ENCODE peak calls at places on chromosomes 6 and 20, in eight cellular contexts. Y, T, I, O, E, M, R and A are unnamed samples.

GRCh38 chr20:48697845-48698491 is 129.8 kb downstream of the PREX1 start:
- DNase-seq in Y (peak; percentile 99), T (peak; percentile 70), I (no peak), O (peak; percentile 64), E (no peak), M (peak; percentile 56), R (no peak), A (no peak)

GRCh38 chr6:5712349-5713215 is 294.1 kb downstream of the NRN1 start:
- DNase-seq in Y (no peak), T (no peak), I (no peak), O (no peak), E (no peak), M (no peak), R (no peak), A (no peak)

GRCh38 chr20:21365771-21366170 is 31.6 kb downstream of the NKX2-4 start:
- DNase-seq in Y (no peak), T (no peak), I (no peak), O (no peak), E (no peak), M (no peak), R (no peak), A (no peak)

GRCh38 chr20:40741507-40742106 is 52.6 kb upstream of the MAFB start:
- DNase-seq in Y (peak; percentile 67), T (no peak), I (no peak), O (peak; percentile 34), E (peak; percentile 59), M (peak; percentile 56), R (peak; percentile 19), A (no peak)

GRCh38 chr20:61730631-61731362 is 334.9 kb downstream of the TAF4 start:
- DNase-seq in Y (no peak), T (no peak), I (no peak), O (no peak), E (no peak), M (no peak), R (no peak), A (no peak)

GRCh38 chr6:7727150-7727950 is 1.5 kb downstream of the BMP6 start:
- DNase-seq in Y (no peak), T (no peak), I (peak; percentile 21), O (no peak), E (peak; percentile 73), M (peak; percentile 32), R (no peak), A (no peak)

GRCh38 chr6:107021786-107022185 is 6.2 kb upstream of the MTRES1 start:
- DNase-seq in Y (peak; percentile 49), T (no peak), I (no peak), O (no peak), E (no peak), M (no peak), R (no peak), A (no peak)

GRCh38 chr6:119612176-119612870 is 262.8 kb upstream of the MAN1A1 start:
- DNase-seq in Y (no peak), T (no peak), I (no peak), O (peak; percentile 8), E (no peak), M (no peak), R (no peak), A (no peak)

GRCh38 chr6:30842754-30843610 is 41.3 kb upstream of the DDR1 start:
- DNase-seq in Y (no peak), T (no peak), I (no peak), O (no peak), E (no peak), M (no peak), R (no peak), A (no peak)

GRCh38 chr20:38321959-38322598 is 18.1 kb downstream of the BPI start:
- DNase-seq in Y (peak; percentile 82), T (peak; percentile 51), I (no peak), O (peak; percentile 73), E (peak; percentile 75), M (peak; percentile 59), R (no peak), A (no peak)

DNA sequence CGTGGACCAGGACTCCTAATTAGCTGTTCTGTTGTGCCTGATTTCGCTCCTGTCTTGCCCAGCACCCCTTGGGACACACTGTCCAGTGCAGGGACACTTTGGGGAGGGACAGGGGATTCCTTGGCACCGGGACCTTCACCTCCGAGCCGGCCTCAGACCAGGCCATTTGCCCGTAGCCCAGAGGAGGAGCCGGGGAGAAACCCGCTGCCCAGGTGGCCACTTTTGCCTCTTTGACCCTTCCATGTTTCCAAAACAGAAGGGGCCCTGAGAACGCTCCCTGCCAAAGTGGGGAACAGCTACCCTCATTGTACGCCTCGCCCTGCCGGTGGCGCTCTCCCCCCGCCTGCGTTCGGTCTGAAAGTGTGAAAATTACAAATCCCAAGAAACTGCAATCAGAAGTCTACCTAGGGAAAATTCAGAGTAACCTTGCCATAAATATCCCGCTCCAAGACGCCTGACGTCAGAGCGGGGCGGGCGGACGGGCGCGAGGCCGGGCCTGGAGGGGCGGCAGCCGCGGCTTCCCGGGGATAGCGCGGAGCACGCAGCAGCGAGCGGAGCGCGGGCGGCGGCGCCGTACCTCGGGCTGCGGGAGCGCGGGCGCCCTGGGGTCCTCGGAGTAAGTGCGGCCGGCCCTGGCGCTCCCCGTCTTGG is at the start of gene DAAM2:
- DNase-seq in Y (no peak), T (peak; percentile 72), I (peak; percentile 16), O (peak; percentile 41), E (peak; percentile 70), M (no peak), R (no peak), A (peak; percentile 76)
- TF ChIP-seq CTCF in Y (no peak), T (no peak), I (peak; percentile 19), O (peak; percentile 27), E (peak; percentile 36), M (peak; percentile 6), R (no peak), A (no peak)

GRCh38 chr20:63452341-63453028 is 20.0 kb downstream of the KCNQ2 start:
- DNase-seq in Y (no peak), T (no peak), I (no peak), O (no peak), E (no peak), M (no peak), R (no peak), A (no peak)

GRCh38 chr20:63456429-63457284 is 15.8 kb downstream of the KCNQ2 start:
- DNase-seq in Y (no peak), T (no peak), I (no peak), O (no peak), E (no peak), M (no peak), R (no peak), A (no peak)

GRCh38 chr20:63453029-63453523 is 19.4 kb downstream of the KCNQ2 start:
- DNase-seq in Y (no peak), T (no peak), I (no peak), O (no peak), E (no peak), M (peak; percentile 53), R (no peak), A (no peak)

GRCh38 chr20:63455568-63455859 is 16.9 kb downstream of the KCNQ2 start:
- DNase-seq in Y (no peak), T (no peak), I (no peak), O (no peak), E (no peak), M (no peak), R (no peak), A (no peak)

GRCh38 chr20:63454729-63455567 is 17.5 kb downstream of the KCNQ2 start:
- DNase-seq in Y (no peak), T (no peak), I (no peak), O (no peak), E (no peak), M (no peak), R (no peak), A (no peak)
- TF ChIP-seq CTCF in Y (no peak), T (no peak), I (no peak), O (no peak), E (no peak), M (no peak), R (no peak), A (no peak)

GRCh38 chr6:19472168-19472567 is 365.0 kb upstream of the ID4 start:
- DNase-seq in Y (peak; percentile 82), T (no peak), I (no peak), O (peak; percentile 73), E (no peak), M (peak; percentile 89), R (no peak), A (no peak)

GRCh38 chr6:19478273-19478672 is 358.9 kb upstream of the ID4 start:
- DNase-seq in Y (no peak), T (no peak), I (no peak), O (no peak), E (no peak), M (no peak), R (no peak), A (no peak)

GRCh38 chr6:19477563-19477962 is 359.6 kb upstream of the ID4 start:
- DNase-seq in Y (no peak), T (no peak), I (no peak), O (no peak), E (no peak), M (no peak), R (no peak), A (no peak)

GRCh38 chr6:19470333-19470732 is 366.8 kb upstream of the ID4 start:
- DNase-seq in Y (no peak), T (no peak), I (no peak), O (no peak), E (no peak), M (no peak), R (no peak), A (no peak)

GRCh38 chr6:19472850-19473249 is 364.3 kb upstream of the ID4 start:
- DNase-seq in Y (no peak), T (no peak), I (no peak), O (no peak), E (peak; percentile 15), M (no peak), R (no peak), A (no peak)
- TF ChIP-seq CTCF in Y (no peak), T (no peak), I (peak; percentile 46), O (no peak), E (peak; percentile 60), M (no peak), R (no peak), A (peak; percentile 64)

GRCh38 chr20:59222239-59222981 is 58.8 kb downstream of the ZNF831 start:
- DNase-seq in Y (peak; percentile 92), T (peak; percentile 53), I (peak; percentile 90), O (peak; percentile 66), E (peak; percentile 90), M (peak; percentile 77), R (peak; percentile 71), A (peak; percentile 94)

GRCh38 chr20:59221049-59221748 is 57.6 kb downstream of the ZNF831 start:
- DNase-seq in Y (no peak), T (no peak), I (no peak), O (no peak), E (no peak), M (peak; percentile 27), R (no peak), A (no peak)

GRCh38 chr20:59221881-59222238 is 58.2 kb downstream of the ZNF831 start:
- DNase-seq in Y (no peak), T (no peak), I (no peak), O (no peak), E (no peak), M (no peak), R (no peak), A (no peak)

GRCh38 chr20:59219206-59219605 is 55.6 kb downstream of the ZNF831 start:
- DNase-seq in Y (no peak), T (no peak), I (no peak), O (no peak), E (no peak), M (no peak), R (no peak), A (no peak)

DNA sequence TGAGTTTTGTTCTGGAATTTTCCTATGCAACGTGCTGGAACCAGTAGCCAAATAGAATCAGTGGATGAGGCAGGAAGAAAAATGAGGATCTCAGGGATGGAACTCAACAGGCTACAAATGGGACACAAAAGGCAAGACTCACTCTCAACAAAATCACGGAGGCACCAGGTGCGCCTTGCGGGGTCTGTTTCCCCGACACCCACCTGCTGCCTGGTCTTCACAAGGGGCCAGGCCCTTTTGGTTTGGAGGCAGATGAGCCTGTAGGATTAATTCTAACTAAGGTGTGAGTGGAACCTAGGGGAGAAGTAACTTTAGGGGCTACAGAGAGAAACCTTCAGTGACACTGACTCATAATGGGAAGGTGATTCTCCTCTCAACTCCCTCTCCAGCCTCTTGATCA is 56.5 kb downstream of the ZNF831 start:
- DNase-seq in Y (no peak), T (no peak), I (no peak), O (no peak), E (no peak), M (no peak), R (no peak), A (no peak)
- TF ChIP-seq CTCF in Y (no peak), T (no peak), I (no peak), O (no peak), E (no peak), M (no peak), R (no peak), A (no peak)